ENCODE peak calls at places on chromosomes 16 and 17, in six cellular contexts. Z, O, E, G, D and M are unnamed samples.
A peak's percentile ranks its signal among the peaks of the same experiment; 100 is the strongest.

GRCh38 chr17:59416184-59416583 is 84.7 kb downstream of the YPEL2 start:
- DNase-seq in Z (no peak), O (no peak), E (no peak), G (no peak), D (no peak), M (no peak)

GRCh38 chr17:77284023-77284617 is 143.4 kb downstream of the SEC14L1 start:
- DNase-seq in Z (no peak), O (no peak), E (no peak), G (no peak), D (no peak), M (no peak)

GRCh38 chr16:88897696-88898425 is 31.4 kb upstream of the PABPN1L start:
- DNase-seq in Z (no peak), O (no peak), E (no peak), G (no peak), D (no peak), M (no peak)

GRCh38 chr16:4314532-4315184 is 1.2 kb upstream of the GLIS2 start:
- DNase-seq in Z (peak; percentile 46), O (peak; percentile 32), E (no peak), G (no peak), D (no peak), M (peak; percentile 67)

GRCh38 chr16:22400899-22401298 is 26.5 kb upstream of the CDR2 start:
- DNase-seq in Z (no peak), O (no peak), E (no peak), G (no peak), D (no peak), M (no peak)

GRCh38 chr17:66228887-66229782 is at the start of gene APOH:
- DNase-seq in Z (peak; percentile 22), O (no peak), E (no peak), G (no peak), D (no peak), M (peak; percentile 63)

GRCh38 chr17:1786708-1787107 is 24.8 kb downstream of the SERPINF1 start:
- DNase-seq in Z (no peak), O (no peak), E (no peak), G (no peak), D (no peak), M (no peak)

GRCh38 chr16:70768205-70768580 is 32.8 kb downstream of the VAC14 start:
- DNase-seq in Z (no peak), O (no peak), E (no peak), G (no peak), D (no peak), M (no peak)

GRCh38 chr17:61465550-61466237 is 13.5 kb downstream of the TBX4 start:
- DNase-seq in Z (no peak), O (no peak), E (no peak), G (no peak), D (no peak), M (no peak)

GRCh38 chr16:48126801-48127644 is 28.8 kb downstream of the ABCC12 start:
- DNase-seq in Z (peak; percentile 92), O (no peak), E (peak; percentile 50), G (peak; percentile 93), D (no peak), M (peak; percentile 98)

GRCh38 chr16:4682616-4683254 is 10.6 kb upstream of the NUDT16L1 start:
- DNase-seq in Z (peak; percentile 30), O (no peak), E (peak; percentile 22), G (no peak), D (no peak), M (peak; percentile 52)

GRCh38 chr17:76670020-76670707 is 26.6 kb upstream of the ST6GALNAC1 start:
- DNase-seq in Z (peak; percentile 74), O (no peak), E (peak; percentile 69), G (no peak), D (no peak), M (peak; percentile 82)

GRCh38 chr16:84266451-84266850 is 26.6 kb upstream of the KCNG4 start:
- DNase-seq in Z (peak; percentile 71), O (no peak), E (no peak), G (no peak), D (peak; percentile 38), M (peak; percentile 76)

GRCh38 chr17:49358638-49359247 is 3.3 kb downstream of the ZNF652 start:
- DNase-seq in Z (no peak), O (no peak), E (no peak), G (no peak), D (no peak), M (no peak)

GRCh38 chr17:68054296-68054900 is 18.9 kb downstream of the KPNA2 start:
- DNase-seq in Z (peak; percentile 29), O (no peak), E (no peak), G (peak; percentile 61), D (peak; percentile 35), M (peak; percentile 61)

GRCh38 chr17:28227278-28228108 is 91.5 kb upstream of the TMEM97 start:
- DNase-seq in Z (peak; percentile 78), O (peak; percentile 97), E (peak; percentile 93), G (no peak), D (no peak), M (peak; percentile 82)